ENCODE peak calls at places on chromosomes 1 and 21, in six cellular contexts. X is tibial nerve, F is fibroblast of lung, E is A549, M is PC-9, J is ovary. D is an unnamed sample. For H3K4me1, the result is how much of the 10 kb centered on the place peaks cover.

GRCh38 chr1:248618878-248619277 is 16.0 kb downstream of the OR2T11 start:
- DNase-seq in M (no peak), F (peak), E (peak), J (no peak), X (peak), D (peak)

GRCh38 chr1:174976436-174977107 is 23.2 kb upstream of the CACYBP start:
- DNase-seq in X (no peak), M (peak), J (no peak), F (peak), E (no peak), D (no peak)

GRCh38 chr1:8032351-8032750 is 6.2 kb upstream of the ERRFI1 start:
- DNase-seq in X (no peak), M (no peak), F (peak), J (no peak), E (no peak), D (no peak)

GRCh38 chr1:9413143-9413876 is 120.6 kb downstream of the SPSB1 start:
- DNase-seq in F (peak), M (peak), E (peak), X (no peak), J (peak), D (peak)

GRCh38 chr1:228941673-228942072 is 206.4 kb downstream of the RHOU start:
- DNase-seq in M (no peak), F (no peak), J (no peak), E (no peak), X (no peak), D (no peak)

GRCh38 chr1:48688102-48688760 is 88.5 kb downstream of the BEND5 start:
- DNase-seq in M (no peak), J (no peak), X (no peak), F (no peak), E (peak), D (no peak)

GRCh38 chr1:42259059-42259738 is 75.8 kb downstream of the FOXJ3 start:
- DNase-seq in F (peak), X (peak), M (no peak), J (no peak), E (no peak), D (no peak)

GRCh38 chr1:182601926-182602325 is 2.3 kb downstream of the RGS16 start:
- DNase-seq in E (no peak), J (no peak), M (no peak), X (no peak), F (no peak), D (no peak)

GRCh38 chr1:58883037-58883887 is 99.4 kb upstream of the JUN start:
- DNase-seq in F (peak), E (peak), J (peak), X (peak), M (peak), D (peak)

GRCh38 chr1:51575406-51576084 is 41.3 kb upstream of the OSBPL9 start:
- DNase-seq in J (no peak), X (no peak), M (no peak), F (peak), E (no peak), D (no peak)

GRCh38 chr1:47894718-47895393 is 102.3 kb downstream of the TRABD2B start:
- DNase-seq in M (peak), F (no peak), E (peak), X (no peak), J (no peak), D (peak)

GRCh38 chr1:220708244-220708643 is 18.1 kb downstream of the C1orf115 start:
- DNase-seq in M (no peak), E (no peak), X (no peak), F (no peak), J (no peak), D (no peak)

GRCh38 chr1:32291145-32291707 is 657 bp upstream of the HDAC1 start:
- DNase-seq in F (no peak), M (peak), X (no peak), J (no peak), E (peak), D (no peak)

GRCh38 chr1:24929876-24930702 is at the start of gene RUNX3:
- DNase-seq in X (no peak), J (no peak), E (peak), M (no peak), F (no peak), D (peak)

GRCh38 chr1:34427170-34427569 is 250.5 kb downstream of the C1orf94 start:
- DNase-seq in F (no peak), M (no peak), J (no peak), X (no peak), E (no peak), D (no peak)

GRCh38 chr1:152884966-152885624 is 7.0 kb downstream of the SMCP start:
- DNase-seq in X (no peak), E (no peak), M (no peak), J (no peak), F (peak), D (no peak)

GRCh38 chr21:46323710-46324389 is at the start of the genes C21orf58 and PCNT:
- DNase-seq in F (peak), J (peak), X (peak), E (peak), M (peak), D (peak)

GRCh38 chr1:38885092-38885491 is 3.7 kb upstream of the GJA9 start:
- DNase-seq in X (no peak), M (no peak), E (no peak), J (no peak), F (no peak), D (no peak)

GRCh38 chr1:26169201-26169600 is 438 bp upstream of the C1orf232 start:
- DNase-seq in M (no peak), J (no peak), X (no peak), E (no peak), F (no peak), D (no peak)

GRCh38 chr21:32340863-32341848 is 42.5 kb downstream of the MRAP start:
- DNase-seq in E (no peak), X (no peak), J (no peak), M (no peak), F (no peak), D (no peak)

DNA sequence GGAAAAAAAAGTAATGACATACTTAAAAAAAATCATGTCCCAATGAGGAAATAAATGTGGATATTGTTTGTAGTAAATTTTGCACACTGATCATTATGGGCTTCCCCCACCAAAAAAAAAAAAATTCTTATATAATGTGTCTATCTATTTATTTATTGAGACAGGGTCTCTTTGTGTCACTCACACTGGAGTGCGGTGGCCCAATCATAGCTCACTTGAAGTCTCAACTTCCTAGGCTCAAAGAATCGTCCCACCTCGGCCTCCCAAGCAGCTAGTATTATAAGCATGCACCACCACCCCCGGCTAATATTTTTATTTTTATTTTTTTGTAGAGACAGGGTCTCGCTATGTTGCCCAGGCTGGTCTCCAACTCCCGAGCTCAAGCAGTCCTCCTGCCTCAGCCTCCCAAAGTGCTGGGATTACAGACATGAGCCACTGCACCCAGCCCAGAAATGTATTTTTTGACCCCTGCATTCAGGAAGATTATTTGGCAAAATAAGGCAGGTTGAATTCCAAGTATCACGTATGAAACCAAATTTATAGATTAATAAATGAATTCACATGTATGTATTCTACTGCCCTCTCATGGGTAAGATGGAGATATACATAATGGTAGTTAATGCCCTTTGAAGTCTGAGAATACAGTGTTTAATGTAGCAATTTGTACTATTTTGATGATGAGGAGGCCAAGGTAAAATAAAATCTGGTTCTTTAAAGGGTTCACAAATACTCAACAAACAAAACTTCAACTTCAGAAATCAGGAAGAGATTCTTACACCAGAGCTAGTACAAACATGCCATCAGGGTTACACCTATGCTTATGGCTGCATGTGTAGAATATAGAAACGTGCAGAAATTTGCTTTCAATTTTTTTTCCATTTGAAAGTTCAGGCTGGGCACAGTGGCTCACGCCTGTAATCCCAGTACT is 1.4 kb upstream of the DENND2C start:
- DNase-seq in M (peak), E (peak), J (no peak), X (no peak), F (peak), D (no peak)
- TF ChIP-seq CTCF in M (peak), E (peak), J (no peak), X (peak), F (no peak), D (no peak)

GRCh38 chr1:30751830-30752650 is 5.5 kb downstream of the LAPTM5 start:
- DNase-seq in J (no peak), X (no peak), M (peak), E (no peak), F (no peak), D (no peak)

GRCh38 chr1:30748699-30749401 is 8.7 kb downstream of the LAPTM5 start:
- DNase-seq in X (no peak), J (no peak), E (no peak), F (no peak), M (no peak), D (no peak)

GRCh38 chr1:30748098-30748698 is 9.4 kb downstream of the LAPTM5 start:
- DNase-seq in J (no peak), X (no peak), E (no peak), M (no peak), F (peak), D (no peak)

GRCh38 chr1:30750751-30751291 is 6.8 kb downstream of the LAPTM5 start:
- DNase-seq in X (no peak), F (no peak), M (no peak), J (no peak), E (no peak), D (no peak)

DNA sequence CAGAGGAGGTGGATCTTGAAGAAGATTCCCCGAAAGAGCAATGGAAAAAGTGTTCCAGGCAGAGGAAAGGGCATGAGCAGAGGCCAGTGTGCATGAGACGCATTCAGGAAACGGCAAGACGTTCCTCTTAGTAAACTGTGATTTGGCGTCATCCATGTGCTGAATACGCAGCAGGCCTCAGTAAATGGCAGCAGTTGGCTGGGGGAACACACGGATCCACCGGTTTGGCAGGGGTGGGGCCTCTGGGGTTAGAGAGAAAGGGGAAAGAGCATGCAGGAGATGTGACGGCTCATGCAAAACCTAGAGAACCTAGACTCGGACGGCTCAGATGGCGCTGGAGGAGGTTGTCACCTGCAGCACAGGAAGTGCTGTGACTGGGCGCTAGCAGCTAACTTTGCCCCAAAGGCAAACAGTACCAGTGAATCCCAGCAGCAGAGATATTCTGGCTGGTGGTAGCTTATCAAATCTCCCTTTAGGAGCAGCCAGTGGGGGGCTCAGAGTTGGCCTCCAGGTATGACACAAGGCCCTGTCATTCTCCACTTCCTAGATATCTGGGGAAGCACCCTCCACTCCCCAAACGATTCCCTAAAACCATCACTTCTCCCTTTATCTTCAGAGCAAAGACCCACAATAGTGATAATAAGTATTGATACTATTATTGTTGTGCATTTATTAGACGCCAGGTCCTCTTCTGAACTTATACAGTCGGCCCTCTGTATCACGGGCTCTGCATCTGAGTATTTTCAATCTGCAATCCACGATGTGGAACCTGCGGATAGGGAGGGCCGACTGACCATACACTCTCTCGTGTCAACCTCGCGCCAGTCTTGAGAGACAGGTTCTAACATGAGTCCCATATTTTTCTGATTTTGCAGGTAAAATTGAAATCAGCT is 7.6 kb downstream of the LAPTM5 start:
- DNase-seq in X (no peak), J (no peak), E (no peak), M (no peak), F (no peak), D (no peak)
- H3K4me1 ChIP-seq in X (under half), J (under half), E (under half), M (under half), F (under half), D (under half)

GRCh38 chr1:239337776-239338435 is 48.5 kb upstream of the CHRM3 start:
- DNase-seq in X (no peak), M (no peak), E (no peak), F (no peak), J (no peak), D (peak)
- TF ChIP-seq CTCF in X (no peak), M (no peak), E (no peak), F (no peak), J (no peak), D (no peak)

DNA sequence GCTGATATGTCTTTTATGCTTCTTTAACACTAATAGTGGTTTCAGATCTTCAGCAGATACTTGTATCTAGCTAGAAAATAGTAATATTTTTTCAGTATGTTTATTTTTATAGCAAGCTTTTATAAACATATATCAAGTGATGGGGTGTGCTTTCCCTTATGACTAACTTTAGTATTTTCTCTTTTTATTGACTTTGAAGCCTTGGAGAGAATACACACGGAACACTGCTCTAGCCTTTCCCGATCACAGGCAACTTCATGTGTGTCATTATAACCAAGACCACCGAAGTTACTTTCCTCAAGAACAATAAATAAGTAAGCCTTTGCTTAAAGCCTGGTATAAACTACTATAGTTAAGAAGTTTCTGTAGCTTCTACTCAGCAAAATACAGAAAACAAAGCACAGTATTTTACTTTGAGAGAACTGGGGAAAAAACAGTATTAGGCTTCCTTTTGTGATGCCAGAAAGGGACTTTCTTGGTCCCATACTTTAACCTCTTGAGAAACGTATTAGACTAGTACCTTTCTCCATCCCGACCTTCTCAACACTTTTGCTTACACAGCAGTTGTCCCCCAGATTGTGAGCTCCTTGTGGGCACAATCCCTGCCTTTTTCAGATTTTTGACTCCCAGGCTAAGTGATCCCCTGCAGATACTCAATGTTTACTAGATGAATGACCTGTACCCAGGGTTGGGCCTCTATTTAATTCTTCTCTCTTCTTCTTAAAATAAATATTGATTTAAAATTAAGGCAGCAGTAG is 3.3 kb downstream of the ADSS2 start:
- DNase-seq in J (no peak), F (peak), X (no peak), M (no peak), E (no peak), D (no peak)
- H3K4me1 ChIP-seq in J (under half), F (under half), X (under half), M (under half), E (half or more), D (under half)

GRCh38 chr1:222233441-222234180 is 314.3 kb downstream of the HHIPL2 start:
- DNase-seq in M (no peak), J (no peak), E (no peak), X (no peak), F (peak), D (no peak)
- TF ChIP-seq CTCF in M (no peak), J (no peak), E (no peak), X (no peak), F (no peak), D (no peak)

DNA sequence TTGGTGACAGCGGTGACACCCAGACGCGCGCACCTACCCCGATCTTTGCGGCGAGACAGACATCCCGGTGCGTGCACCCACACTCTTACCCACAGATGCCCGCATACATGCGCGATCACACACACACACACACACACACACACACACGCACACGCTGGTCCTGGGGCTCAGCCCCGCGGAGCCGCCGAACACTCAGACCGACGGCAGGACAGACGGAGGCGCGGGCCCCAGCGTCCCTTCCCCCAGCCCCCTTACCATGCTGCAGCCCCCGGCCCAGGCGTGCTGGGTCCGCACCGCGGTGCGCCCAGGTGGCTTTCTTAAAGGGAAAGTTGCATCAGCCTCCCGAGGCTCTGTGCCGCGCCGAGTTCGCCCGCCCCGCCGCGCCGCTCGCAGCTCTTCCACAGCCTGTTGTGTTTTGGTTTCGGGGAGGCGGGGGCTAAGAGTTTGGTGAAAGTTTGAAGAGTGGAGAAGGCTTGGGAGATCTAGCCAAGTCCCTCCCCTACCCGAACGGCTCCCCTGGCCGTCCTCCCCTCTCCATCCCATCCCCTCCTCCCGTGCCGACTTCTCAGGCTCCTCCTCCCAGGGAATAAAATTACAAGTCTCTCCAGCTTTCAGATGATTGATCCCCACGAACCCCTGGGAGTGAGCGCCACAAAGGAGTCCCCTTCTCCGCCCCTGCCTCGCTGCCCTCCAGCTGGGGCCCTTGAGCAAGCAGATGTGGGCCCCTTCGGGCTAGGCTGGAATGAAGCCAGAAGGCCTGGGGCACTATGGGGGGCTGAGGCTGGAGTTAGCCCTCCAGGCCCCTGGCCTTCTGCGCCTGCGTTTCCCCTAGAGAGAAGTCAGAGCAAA is at the start of gene SLC6A9:
- DNase-seq in J (peak), X (peak), M (peak), E (peak), F (peak), D (peak)
- H3K4me1 ChIP-seq in J (under half), X (under half), M (under half), E (under half), F (under half), D (under half)

DNA sequence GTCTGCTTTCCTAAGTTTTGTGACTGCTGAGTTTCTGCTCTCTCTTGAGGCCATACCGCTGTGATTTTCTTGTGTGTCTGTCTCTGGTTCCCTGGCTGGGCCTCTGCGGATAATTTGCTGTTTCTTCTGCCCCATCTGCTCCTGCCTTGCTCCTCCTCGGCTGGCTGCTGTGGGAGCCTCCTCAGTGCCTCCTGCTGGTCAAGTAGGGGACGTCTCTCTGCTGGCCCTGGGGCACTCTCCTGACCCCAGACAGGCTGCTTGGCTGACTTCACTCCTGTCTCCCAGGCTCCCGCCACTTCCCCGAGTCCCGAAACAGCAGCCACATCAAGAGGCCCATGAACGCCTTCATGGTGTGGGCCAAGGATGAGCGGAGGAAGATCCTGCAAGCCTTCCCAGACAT is 28.5 kb downstream of the ETNK2 start:
- DNase-seq in M (no peak), F (no peak), X (no peak), J (no peak), E (no peak), D (no peak)
- TF ChIP-seq CTCF in M (peak), F (peak), X (peak), J (no peak), E (peak), D (peak)

GRCh38 chr1:226953175-226953800 is 13.2 kb downstream of the COQ8A start:
- DNase-seq in J (no peak), E (no peak), X (no peak), F (no peak), M (no peak), D (no peak)
- H3K4me1 ChIP-seq in J (under half), E (under half), X (under half), F (under half), M (under half), D (under half)

GRCh38 chr1:2330511-2331199 is 60.7 kb downstream of the MORN1 start:
- DNase-seq in M (no peak), E (no peak), J (peak), F (peak), X (peak), D (no peak)
- TF ChIP-seq CTCF in M (no peak), E (no peak), J (no peak), F (no peak), X (no peak), D (no peak)

DNA sequence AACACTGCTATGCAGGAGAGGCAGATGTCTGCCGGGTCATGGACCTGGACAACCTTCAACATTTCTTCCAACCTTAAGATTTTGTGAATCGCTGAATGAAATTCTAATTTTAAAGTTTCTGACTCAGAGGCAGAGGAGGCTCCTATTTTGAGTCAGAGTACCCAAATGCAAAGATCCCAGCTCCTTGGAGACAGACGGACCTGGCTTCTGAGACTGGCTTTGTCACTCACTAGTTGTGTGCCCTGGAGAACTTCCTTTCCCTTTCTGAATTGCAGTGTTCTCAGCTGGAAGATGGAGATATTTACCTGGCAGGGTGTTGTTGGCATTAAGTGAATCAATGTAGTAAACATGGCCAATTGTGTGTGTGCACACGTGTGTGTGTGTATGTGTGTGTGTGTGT is 51.9 kb downstream of the IER5 start:
- DNase-seq in J (no peak), X (no peak), F (no peak), E (no peak), M (no peak), D (no peak)
- H3K4me1 ChIP-seq in J (under half), X (under half), F (under half), E (under half), M (half or more), D (under half)